ENCODE peak calls at places on chromosomes 11 and 22, in ten cellular contexts. O is psoas muscle, M is GM23248, B is transverse colon, H is neuronal stem cell, W is Caco-2, N is pancreas, F is OCI-LY7, T is mucosa of descending colon, K is fibroblast of villous mesenchyme. Y is an unnamed sample.

GRCh38 chr22:43945632-43946390 is 9.4 kb upstream of the SAMM50 start:
- DNase-seq in O (peak), M (peak), B (peak), H (peak), W (peak), N (peak), F (peak), T (no peak), K (peak), Y (no peak)

GRCh38 chr11:12813371-12814225 is 139.4 kb downstream of the TEAD1 start:
- DNase-seq in O (no peak), M (peak), B (peak), H (no peak), W (no peak), N (no peak), F (no peak), T (no peak), K (peak), Y (no peak)

GRCh38 chr11:45079943-45080719 is 66.3 kb upstream of the PRDM11 start:
- DNase-seq in O (no peak), M (no peak), B (peak), H (no peak), W (no peak), N (no peak), F (peak), T (peak), K (no peak), Y (no peak)

GRCh38 chr11:85539740-85540139 is 87.4 kb downstream of the DLG2 start:
- DNase-seq in O (no peak), M (no peak), B (no peak), H (no peak), W (no peak), N (no peak), F (no peak), T (no peak), K (no peak), Y (no peak)

GRCh38 chr11:96264364-96264763 is 78.6 kb downstream of the MAML2 start:
- DNase-seq in O (no peak), M (no peak), B (no peak), H (no peak), W (no peak), N (no peak), F (no peak), T (no peak), K (no peak), Y (no peak)

GRCh38 chr22:48099251-48099650 is 1336.8 kb downstream of the TBC1D22A start:
- DNase-seq in O (no peak), M (no peak), B (no peak), H (no peak), W (no peak), N (no peak), F (peak), T (no peak), K (no peak), Y (no peak)

GRCh38 chr11:130918081-130918480 is 1.8 kb upstream of the SNX19 start:
- DNase-seq in O (no peak), M (no peak), B (peak), H (no peak), W (no peak), N (peak), F (no peak), T (peak), K (no peak), Y (no peak)

GRCh38 chr11:63944987-63945386 is 6.2 kb downstream of the NAA40 start:
- DNase-seq in O (peak), M (peak), B (peak), H (no peak), W (no peak), N (no peak), F (no peak), T (no peak), K (no peak), Y (no peak)

GRCh38 chr22:45254789-45255261 is 14.1 kb upstream of the KIAA0930 start:
- DNase-seq in O (no peak), M (no peak), B (no peak), H (no peak), W (no peak), N (no peak), F (no peak), T (no peak), K (no peak), Y (no peak)

GRCh38 chr11:679271-680207 is 15.5 kb downstream of the DEAF1 start:
- DNase-seq in O (no peak), M (no peak), B (no peak), H (no peak), W (no peak), N (no peak), F (no peak), T (peak), K (no peak), Y (no peak)

GRCh38 chr22:41831383-41831782 is 1.5 kb upstream of the SREBF2 start:
- DNase-seq in O (peak), M (peak), B (no peak), H (no peak), W (no peak), N (no peak), F (peak), T (no peak), K (no peak), Y (no peak)

GRCh38 chr11:132318421-132319157 is 948.2 kb downstream of the NTM start:
- DNase-seq in O (no peak), M (peak), B (no peak), H (no peak), W (no peak), N (no peak), F (no peak), T (no peak), K (no peak), Y (peak)

GRCh38 chr11:83836883-83837654 is 550.9 kb upstream of the CCDC90B start:
- DNase-seq in O (peak), M (peak), B (peak), H (peak), W (peak), N (no peak), F (peak), T (no peak), K (peak), Y (no peak)

GRCh38 chr22:42324566-42324965 is 54.1 kb upstream of the TCF20 start:
- DNase-seq in O (no peak), M (no peak), B (no peak), H (no peak), W (no peak), N (no peak), F (no peak), T (no peak), K (no peak), Y (no peak)

GRCh38 chr11:41716862-41717261 is 257.4 kb upstream of the LRRC4C start:
- DNase-seq in O (no peak), M (no peak), B (no peak), H (no peak), W (no peak), N (no peak), F (no peak), T (no peak), K (no peak), Y (no peak)

GRCh38 chr11:19253817-19254216 is 13.1 kb upstream of the E2F8 start:
- DNase-seq in O (no peak), M (no peak), B (no peak), H (no peak), W (no peak), N (no peak), F (no peak), T (no peak), K (peak), Y (no peak)

GRCh38 chr11:131763193-131763890 is 392.9 kb downstream of the NTM start:
- DNase-seq in O (no peak), M (no peak), B (no peak), H (no peak), W (no peak), N (no peak), F (no peak), T (no peak), K (peak), Y (no peak)

GRCh38 chr22:43151251-43152000 is at the start of gene TSPO:
- DNase-seq in O (peak), M (peak), B (peak), H (peak), W (no peak), N (peak), F (peak), T (peak), K (peak), Y (no peak)

GRCh38 chr11:128555606-128556005 is 31.8 kb downstream of the ETS1 start:
- DNase-seq in O (no peak), M (peak), B (no peak), H (no peak), W (no peak), N (no peak), F (no peak), T (no peak), K (peak), Y (no peak)

GRCh38 chr11:126411971-126412381 is 56.5 kb downstream of the ST3GAL4 start:
- DNase-seq in O (no peak), M (peak), B (no peak), H (no peak), W (no peak), N (no peak), F (no peak), T (no peak), K (no peak), Y (no peak)

GRCh38 chr22:33073989-33074391 is 15.8 kb upstream of the SYN3 start:
- DNase-seq in O (no peak), M (peak), B (no peak), H (no peak), W (no peak), N (no peak), F (no peak), T (no peak), K (no peak), Y (no peak)

GRCh38 chr11:122979103-122979814 is 2.4 kb downstream of the BSX start:
- DNase-seq in O (no peak), M (no peak), B (no peak), H (no peak), W (no peak), N (no peak), F (no peak), T (no peak), K (no peak), Y (no peak)

GRCh38 chr22:32661737-32662586 is 139.5 kb upstream of the TIMP3 start:
- DNase-seq in O (no peak), M (peak), B (no peak), H (no peak), W (no peak), N (no peak), F (no peak), T (no peak), K (peak), Y (no peak)

GRCh38 chr11:97325693-97326092 is 935.9 kb downstream of the JRKL start:
- DNase-seq in O (no peak), M (no peak), B (no peak), H (no peak), W (no peak), N (no peak), F (no peak), T (no peak), K (no peak), Y (no peak)

GRCh38 chr11:120950880-120951279 is 73.0 kb upstream of the TBCEL start:
- DNase-seq in O (no peak), M (no peak), B (no peak), H (no peak), W (no peak), N (no peak), F (no peak), T (no peak), K (no peak), Y (no peak)

GRCh38 chr11:28833670-28834069 is 725.5 kb downstream of the METTL15 start:
- DNase-seq in O (no peak), M (peak), B (no peak), H (no peak), W (no peak), N (no peak), F (no peak), T (no peak), K (peak), Y (peak)

GRCh38 chr11:19441752-19442553 is 201.2 kb upstream of the E2F8 start:
- DNase-seq in O (peak), M (peak), B (no peak), H (no peak), W (peak), N (no peak), F (peak), T (no peak), K (peak), Y (peak)

DNA sequence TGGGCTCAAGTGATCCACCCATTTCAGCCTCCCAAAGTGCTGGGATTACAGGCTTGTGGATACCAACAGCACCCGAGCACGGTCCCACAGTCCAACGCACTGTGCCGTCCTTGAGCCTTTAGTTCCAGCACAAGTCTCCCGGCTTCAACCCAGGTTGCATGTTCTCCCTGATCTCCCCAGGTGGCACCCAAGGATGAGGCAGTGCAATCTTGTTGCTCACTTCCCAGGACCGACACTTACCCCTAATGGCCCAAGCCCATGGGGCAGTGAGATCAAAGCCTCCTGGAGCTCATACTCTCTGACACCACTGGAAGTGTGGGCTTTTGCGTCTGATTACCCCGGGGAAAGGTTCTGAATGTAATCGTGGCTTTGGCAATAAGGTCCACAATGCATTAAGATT is 3.5 kb downstream of the PRAME start:
- DNase-seq in O (no peak), M (no peak), B (no peak), H (no peak), W (no peak), N (no peak), F (no peak), T (no peak), K (no peak), Y (no peak)
- H3K4me3 ChIP-seq in O (no peak), M (no peak), B (no peak), H (no peak), W (no peak), N (no peak), F (no peak), T (no peak), K (no peak), Y (no peak)

DNA sequence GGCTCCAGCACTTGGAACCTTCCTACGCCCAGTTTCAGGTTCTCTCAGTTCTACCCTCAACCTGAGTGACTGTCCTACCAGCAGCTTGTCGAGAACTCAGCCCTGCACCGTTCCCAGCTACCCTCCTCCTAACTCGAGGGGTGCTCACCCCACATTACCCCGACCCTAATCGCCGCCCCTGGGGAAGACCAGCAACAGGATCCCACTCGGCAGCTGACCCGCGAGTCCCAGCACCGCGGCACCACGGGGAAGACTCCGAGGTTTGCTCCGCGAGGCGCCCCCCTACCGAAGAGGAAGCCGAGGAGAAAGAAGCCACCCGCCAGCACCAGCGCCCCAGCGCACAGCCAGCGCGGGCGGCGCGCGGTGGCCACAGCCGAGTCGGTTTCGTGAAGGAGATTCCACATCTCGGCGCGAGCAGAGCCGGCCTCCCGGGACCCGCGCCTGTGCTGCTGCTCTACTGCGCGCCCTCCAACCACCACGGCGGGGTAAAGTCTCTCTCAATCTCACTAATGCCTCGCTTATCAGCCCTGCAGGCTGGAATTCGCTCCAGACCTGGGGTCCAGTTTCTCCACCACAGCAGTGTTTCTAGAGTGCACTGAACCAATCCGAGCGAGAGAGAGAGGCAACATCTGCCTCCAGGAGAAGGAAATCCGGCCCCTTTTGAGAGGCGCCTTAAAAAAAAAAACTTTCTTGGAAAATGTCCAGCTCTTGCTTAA is at the start of gene FOLH1:
- DNase-seq in O (peak), M (peak), B (no peak), H (peak), W (no peak), N (peak), F (no peak), T (no peak), K (no peak), Y (no peak)
- H3K4me3 ChIP-seq in O (peak), M (peak), B (peak), H (no peak), W (no peak), N (peak), F (no peak), T (no peak), K (no peak), Y (no peak)

GRCh38 chr11:116986521-116987105 is 111.6 kb downstream of the SIK3 start:
- DNase-seq in O (no peak), M (peak), B (no peak), H (no peak), W (no peak), N (no peak), F (peak), T (no peak), K (peak), Y (peak)
- H3K4me3 ChIP-seq in O (no peak), M (peak), B (no peak), H (no peak), W (no peak), N (no peak), F (peak), T (no peak), K (no peak), Y (peak)

DNA sequence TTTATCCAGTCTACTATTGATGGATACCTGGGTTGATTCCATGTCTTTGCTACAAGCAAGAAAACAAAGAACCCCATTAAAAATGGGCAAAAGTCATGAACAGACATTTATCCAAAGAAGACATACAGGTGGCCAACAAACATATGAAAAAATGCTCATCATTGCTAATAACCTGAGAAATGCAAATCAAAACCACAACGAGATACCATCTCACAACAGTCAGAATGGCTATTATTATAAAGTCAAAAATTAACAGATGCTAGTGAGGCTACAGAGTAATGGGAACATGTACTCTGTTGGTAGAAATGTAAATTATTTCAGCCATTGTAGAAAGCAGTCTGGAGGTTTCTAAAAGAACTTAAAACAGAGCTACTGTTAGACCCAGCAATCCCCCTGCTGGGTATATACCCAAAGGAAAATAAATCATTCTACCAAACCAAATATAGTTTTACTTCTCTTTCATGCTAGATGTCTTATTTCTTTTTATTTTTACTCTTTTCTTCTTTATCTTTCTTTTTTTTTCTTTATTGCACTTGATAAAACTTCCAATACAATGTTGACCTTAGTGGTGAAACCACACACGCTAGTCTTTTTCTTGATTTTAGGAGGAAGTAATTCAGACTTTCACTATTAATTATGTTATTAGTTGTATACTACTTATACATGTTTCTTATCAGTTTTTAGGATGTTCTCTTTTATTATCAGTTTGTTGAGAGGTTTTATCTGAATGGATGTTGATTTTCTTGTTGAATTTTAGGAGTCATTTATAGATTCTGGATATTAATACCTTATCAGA is 14.3 kb downstream of the TRIM22 start:
- DNase-seq in O (no peak), M (no peak), B (no peak), H (no peak), W (no peak), N (no peak), F (no peak), T (no peak), K (no peak), Y (no peak)
- H3K4me3 ChIP-seq in O (no peak), M (no peak), B (no peak), H (no peak), W (no peak), N (no peak), F (no peak), T (no peak), K (no peak), Y (no peak)

GRCh38 chr22:37563153-37564081 is 3.1 kb downstream of the CDC42EP1 start:
- DNase-seq in O (peak), M (peak), B (peak), H (no peak), W (peak), N (peak), F (no peak), T (peak), K (peak), Y (peak)
- H3K4me3 ChIP-seq in O (peak), M (peak), B (no peak), H (no peak), W (no peak), N (peak), F (no peak), T (no peak), K (peak), Y (peak)